ENCODE peak calls at places on chromosome 5, in eight cellular contexts. Z, A, H, U, Q, J, T and R are unnamed samples.

GRCh38 chr5:91670565-91670964 is 287.4 kb upstream of the ARRDC3 start:
- DNase-seq in U (no peak), Z (no peak), T (peak), H (no peak), J (no peak), Q (no peak), A (peak), R (no peak)

GRCh38 chr5:58410441-58410840 is 49.4 kb downstream of the PLK2 start:
- DNase-seq in Q (peak), Z (no peak), U (peak), H (no peak), J (peak), T (no peak), A (no peak), R (peak)

GRCh38 chr5:53041071-53041692 is 52.0 kb downstream of the ITGA2 start:
- DNase-seq in T (no peak), U (peak), A (no peak), J (peak), Z (no peak), H (no peak), Q (no peak), R (peak)

GRCh38 chr5:59943721-59944120 is 50.2 kb upstream of the PDE4D start:
- DNase-seq in J (no peak), H (no peak), Z (no peak), Q (no peak), U (no peak), T (no peak), A (no peak), R (no peak)

GRCh38 chr5:141703133-141703561 is 21.1 kb upstream of the ARAP3 start:
- DNase-seq in H (no peak), Z (no peak), Q (no peak), A (peak), T (no peak), U (peak), J (no peak), R (no peak)

GRCh38 chr5:133120156-133120750 is 68.4 kb downstream of the HSPA4 start:
- DNase-seq in Q (no peak), T (no peak), A (no peak), H (no peak), J (no peak), U (no peak), Z (no peak), R (no peak)

GRCh38 chr5:178449163-178450060 is 140.8 kb downstream of the COL23A1 start:
- DNase-seq in J (no peak), Z (no peak), U (no peak), A (no peak), T (no peak), Q (no peak), H (no peak), R (no peak)

GRCh38 chr5:150641006-150641570 is 628 bp downstream of the SYNPO start:
- DNase-seq in T (no peak), A (peak), Q (no peak), U (peak), J (peak), Z (no peak), H (no peak), R (no peak)

GRCh38 chr5:99715921-99716320 is 787.1 kb upstream of the CHD1 start:
- DNase-seq in Q (no peak), A (peak), J (no peak), Z (no peak), T (no peak), H (no peak), U (no peak), R (no peak)

GRCh38 chr5:159392881-159393280 is 62.6 kb upstream of the IL12B start:
- DNase-seq in T (no peak), Q (no peak), Z (no peak), U (no peak), A (no peak), H (no peak), J (no peak), R (no peak)

GRCh38 chr5:38642194-38642987 is 85.9 kb upstream of the LIFR start:
- DNase-seq in U (no peak), Q (no peak), J (no peak), A (no peak), T (no peak), Z (no peak), H (no peak), R (no peak)

GRCh38 chr5:72633649-72634048 is 126.4 kb upstream of the ZNF366 start:
- DNase-seq in Z (no peak), H (no peak), Q (no peak), A (no peak), T (no peak), U (peak), J (peak), R (peak)

GRCh38 chr5:14246350-14247053 is 103.4 kb downstream of the TRIO start:
- DNase-seq in Z (no peak), T (no peak), J (no peak), Q (no peak), U (no peak), A (peak), H (no peak), R (no peak)

GRCh38 chr5:122999947-123000563 is 36.5 kb downstream of the PPIC start:
- DNase-seq in U (peak), J (peak), Z (peak), Q (no peak), T (peak), A (peak), H (no peak), R (peak)

GRCh38 chr5:100576217-100576751 is 41.1 kb downstream of the FAM174A start:
- DNase-seq in J (no peak), U (no peak), Q (no peak), T (no peak), H (no peak), Z (no peak), A (no peak), R (peak)

GRCh38 chr5:35884789-35885172 is 28.1 kb downstream of the IL7R start:
- DNase-seq in H (no peak), Z (no peak), Q (no peak), A (no peak), J (no peak), T (no peak), U (no peak), R (no peak)

GRCh38 chr5:39415186-39415585 is 9.6 kb downstream of the DAB2 start:
- DNase-seq in H (no peak), Z (no peak), T (no peak), A (no peak), J (no peak), U (no peak), Q (no peak), R (no peak)

GRCh38 chr5:54024466-54024865 is 285.9 kb downstream of the ARL15 start:
- DNase-seq in A (no peak), H (no peak), Z (no peak), U (peak), J (no peak), Q (no peak), T (no peak), R (no peak)

GRCh38 chr5:115329475-115329874 is 33.0 kb upstream of the CCDC112 start:
- DNase-seq in T (peak), Q (no peak), J (no peak), Z (no peak), U (no peak), H (no peak), A (peak), R (no peak)